ENCODE peak calls at places on chromosome 3, in eight cellular contexts. F, G, J, X, M, R, P and Q are unnamed samples.
A peak's percentile ranks its signal among the peaks of the same experiment; 100 is the strongest.

GRCh38 chr3:29079358-29079757 is 201.5 kb upstream of the RBMS3 start:
- DNase-seq in F (no peak), G (no peak), J (no peak), X (no peak), M (no peak), R (no peak), P (no peak), Q (no peak)

GRCh38 chr3:93969443-93969842 is 4.3 kb downstream of the PROS1 start:
- DNase-seq in F (no peak), G (no peak), J (peak; percentile 66), X (no peak), M (no peak), R (no peak), P (no peak), Q (no peak)

GRCh38 chr3:193262707-193263106 is 21.7 kb downstream of the PLAAT1 start:
- DNase-seq in F (no peak), G (no peak), J (no peak), X (no peak), M (no peak), R (no peak), P (no peak), Q (no peak)

GRCh38 chr3:187183210-187183862 is 13.9 kb upstream of the RTP1 start:
- DNase-seq in F (no peak), G (no peak), J (no peak), X (no peak), M (peak; percentile 67), R (no peak), P (no peak), Q (no peak)

GRCh38 chr3:5160926-5161858 is 26.3 kb upstream of the EDEM1 start:
- DNase-seq in F (no peak), G (no peak), J (peak; percentile 26), X (no peak), M (no peak), R (no peak), P (no peak), Q (no peak)

GRCh38 chr3:196688349-196688748 is 23.7 kb downstream of the CEP19 start:
- DNase-seq in F (no peak), G (peak; percentile 44), J (peak; percentile 90), X (no peak), M (no peak), R (peak; percentile 80), P (no peak), Q (peak; percentile 28)

GRCh38 chr3:138833908-138834358 is 795 bp downstream of the PIK3CB start:
- DNase-seq in F (peak; percentile 74), G (no peak), J (peak; percentile 16), X (peak; percentile 22), M (no peak), R (peak; percentile 36), P (no peak), Q (no peak)

GRCh38 chr3:121948641-121949040 is 54.4 kb downstream of the SLC15A2 start:
- DNase-seq in F (no peak), G (no peak), J (no peak), X (no peak), M (no peak), R (no peak), P (no peak), Q (no peak)

GRCh38 chr3:11989383-11990050 is 14.7 kb upstream of the SYN2 start:
- DNase-seq in F (no peak), G (no peak), J (no peak), X (no peak), M (no peak), R (no peak), P (no peak), Q (no peak)

GRCh38 chr3:15299036-15299435 is 33.4 kb downstream of the SH3BP5 start:
- DNase-seq in F (no peak), G (no peak), J (no peak), X (peak; percentile 37), M (no peak), R (no peak), P (no peak), Q (no peak)

GRCh38 chr3:134972836-134973455 is 177.9 kb downstream of the EPHB1 start:
- DNase-seq in F (no peak), G (no peak), J (no peak), X (no peak), M (no peak), R (no peak), P (no peak), Q (no peak)

GRCh38 chr3:111786922-111787321 is 72.1 kb upstream of the PHLDB2 start:
- DNase-seq in F (no peak), G (no peak), J (no peak), X (no peak), M (no peak), R (no peak), P (no peak), Q (no peak)

GRCh38 chr3:52230461-52230860 is 5.0 kb upstream of the TLR9 start:
- DNase-seq in F (peak; percentile 36), G (no peak), J (no peak), X (no peak), M (peak; percentile 58), R (no peak), P (no peak), Q (no peak)

GRCh38 chr3:41137686-41138111 is 61.6 kb upstream of the CTNNB1 start:
- DNase-seq in F (no peak), G (no peak), J (no peak), X (no peak), M (peak; percentile 71), R (no peak), P (no peak), Q (no peak)

GRCh38 chr3:6088433-6088832 is 772.5 kb upstream of the GRM7 start:
- DNase-seq in F (no peak), G (no peak), J (no peak), X (no peak), M (no peak), R (no peak), P (no peak), Q (no peak)

GRCh38 chr3:89107461-89108035 is at the start of gene EPHA3:
- DNase-seq in F (peak; percentile 85), G (peak; percentile 77), J (peak; percentile 84), X (peak; percentile 68), M (peak; percentile 69), R (peak; percentile 69), P (peak; percentile 54), Q (no peak)
- H3K27ac ChIP-seq in F (no peak within 1 kb of the TSS), G (peak within 1 kb of the TSS; percentile 44), J (no peak within 1 kb of the TSS), X (peak within 1 kb of the TSS; percentile 45), M (no peak within 1 kb of the TSS), R (no peak within 1 kb of the TSS), P (no peak within 1 kb of the TSS), Q (no peak within 1 kb of the TSS)

DNA sequence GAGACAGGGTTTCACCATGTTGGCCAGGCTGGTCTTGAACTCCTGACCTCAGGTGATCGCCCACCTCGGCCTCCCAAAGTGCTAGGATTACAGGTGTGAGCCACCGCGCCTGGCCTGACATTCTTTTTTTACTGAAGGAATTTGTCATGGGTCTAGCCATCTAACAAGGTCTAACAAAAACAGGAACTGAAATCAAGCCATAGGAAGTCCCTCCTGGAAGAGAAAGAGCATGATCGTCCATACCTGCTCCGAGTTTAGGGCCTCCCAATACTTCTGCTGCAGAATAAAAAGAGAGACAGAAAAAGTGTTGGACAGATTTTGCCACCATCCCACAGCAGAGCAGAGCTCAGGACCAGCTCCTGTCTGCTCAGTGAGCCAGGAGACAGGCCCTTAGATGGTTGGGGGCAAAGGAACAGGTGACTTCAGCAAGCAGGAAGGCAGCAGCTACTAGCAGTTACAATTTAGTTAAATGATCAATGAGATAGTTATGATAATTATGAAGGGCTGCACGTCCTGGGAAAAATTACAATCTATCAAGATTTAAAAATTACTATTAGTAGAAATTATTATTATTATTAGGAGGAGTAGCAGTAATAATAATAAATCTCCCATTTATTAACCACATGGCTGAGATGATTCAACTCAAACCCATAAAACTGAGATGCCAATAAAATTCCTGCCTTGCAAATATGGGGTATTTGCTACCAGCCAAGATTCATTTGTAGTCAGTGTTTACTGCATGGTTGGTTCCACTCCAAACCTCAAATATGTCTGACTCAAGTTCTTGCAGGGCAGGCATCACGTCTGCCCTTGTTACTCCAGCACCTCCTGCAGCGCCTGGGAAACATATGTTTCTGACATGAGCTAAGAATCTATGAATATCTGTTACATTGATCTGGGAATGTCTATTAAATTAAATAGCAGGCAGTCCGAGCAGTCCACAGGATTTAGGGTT is 40.1 kb downstream of the TMEM44 start:
- DNase-seq in F (no peak), G (no peak), J (peak; percentile 99), X (no peak), M (peak; percentile 85), R (no peak), P (peak; percentile 29), Q (peak; percentile 83)
- TF ChIP-seq CTCF in F (no peak), G (no peak), J (no peak), X (no peak), M (peak; percentile 46), R (no peak), P (no peak), Q (no peak)

GRCh38 chr3:141371882-141372281 is 3.6 kb downstream of the ZBTB38 start:
- DNase-seq in F (no peak), G (no peak), J (no peak), X (no peak), M (no peak), R (no peak), P (no peak), Q (no peak)
- H3K27ac ChIP-seq in F (no peak overlapping the region), G (no peak overlapping the region), J (peak overlapping the region; percentile 4), X (no peak overlapping the region), M (no peak overlapping the region), R (no peak overlapping the region), P (no peak overlapping the region), Q (no peak overlapping the region)

GRCh38 chr3:115381931-115382330 is 234.8 kb upstream of the ZBTB20 start:
- DNase-seq in F (no peak), G (no peak), J (no peak), X (no peak), M (no peak), R (no peak), P (no peak), Q (no peak)

GRCh38 chr3:115385935-115386334 is 237.4 kb upstream of the GAP43 start:
- DNase-seq in F (no peak), G (no peak), J (no peak), X (no peak), M (no peak), R (no peak), P (no peak), Q (no peak)

GRCh38 chr3:115386347-115386746 is 237.0 kb upstream of the GAP43 start:
- DNase-seq in F (no peak), G (no peak), J (no peak), X (no peak), M (no peak), R (no peak), P (no peak), Q (no peak)

GRCh38 chr3:115381573-115381912 is 234.5 kb upstream of the ZBTB20 start:
- DNase-seq in F (no peak), G (peak; percentile 69), J (no peak), X (peak; percentile 23), M (no peak), R (no peak), P (no peak), Q (no peak)

DNA sequence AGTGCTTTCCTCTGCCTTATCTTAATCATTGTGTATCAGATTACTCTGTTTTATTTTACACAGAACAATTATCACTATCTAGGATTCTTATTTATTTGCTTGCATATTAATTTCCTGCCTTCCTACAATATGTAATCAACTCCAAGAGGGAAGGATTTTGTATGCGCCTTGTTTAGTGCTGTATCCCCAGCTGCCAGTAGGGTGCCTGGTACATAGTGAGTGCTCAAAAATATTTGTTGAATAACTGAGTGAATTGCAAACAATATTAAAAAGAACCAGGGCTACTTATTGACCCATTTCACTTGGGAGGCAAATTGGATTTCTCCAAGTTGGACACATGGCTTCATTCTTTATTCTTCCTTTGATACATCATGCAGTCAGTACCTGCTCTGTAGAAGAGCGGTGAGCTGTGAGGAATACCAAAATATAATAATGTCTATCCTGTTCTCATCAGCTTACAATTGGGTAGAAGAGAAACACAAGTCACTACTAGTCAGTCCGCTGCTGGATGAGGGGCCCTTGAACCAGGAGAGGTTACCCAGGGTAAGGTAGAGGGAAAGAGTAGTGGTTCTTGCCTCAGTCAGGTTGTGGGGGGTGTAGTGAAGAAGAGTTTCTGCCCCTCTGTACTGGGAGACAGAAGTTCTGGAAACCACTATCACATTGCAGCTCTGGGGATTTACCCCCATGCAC is 233.9 kb upstream of the ZBTB20 start:
- DNase-seq in F (no peak), G (no peak), J (no peak), X (no peak), M (no peak), R (no peak), P (no peak), Q (no peak)
- TF ChIP-seq CTCF in F (no peak), G (peak; percentile 18), J (peak; percentile 51), X (no peak), M (no peak), R (no peak), P (no peak), Q (no peak)